ENCODE peak calls at places on chromosomes 6 and 20, in nine cellular contexts. One of them, this sample, is unnamed.

GRCh38 chr6:76840025-76840745 is 623.1 kb downstream of the HTR1B start:
- DNase-seq in right lobe of liver: no peak
- DNase-seq in heart right ventricle: no peak
- DNase-seq in lower lobe of right lung: no peak
- DNase-seq in fibroblast of lung: no peak
- DNase-seq in astrocyte: no peak
- DNase-seq in NT2/D1: no peak
- DNase-seq in IMR-90: no peak
- DNase-seq in kidney: no peak
- DNase-seq in this sample: no peak

GRCh38 chr6:36784379-36784636 is 54.9 kb downstream of the CPNE5 start:
- DNase-seq in IMR-90: no peak
- DNase-seq in right lobe of liver: no peak
- DNase-seq in lower lobe of right lung: no peak
- DNase-seq in NT2/D1: no peak
- DNase-seq in heart right ventricle: no peak
- DNase-seq in fibroblast of lung: no peak
- DNase-seq in kidney: no peak
- DNase-seq in astrocyte: no peak
- DNase-seq in this sample: no peak

GRCh38 chr6:81940451-81940850 is 188.0 kb upstream of the TENT5A start:
- DNase-seq in IMR-90: peak; percentile 22
- DNase-seq in right lobe of liver: no peak
- DNase-seq in lower lobe of right lung: no peak
- DNase-seq in fibroblast of lung: no peak
- DNase-seq in NT2/D1: no peak
- DNase-seq in astrocyte: peak; percentile 58
- DNase-seq in kidney: no peak
- DNase-seq in heart right ventricle: no peak
- DNase-seq in this sample: no peak

GRCh38 chr20:44701116-44701865 is 13.9 kb upstream of the CCN5 start:
- DNase-seq in fibroblast of lung: peak; percentile 74
- DNase-seq in right lobe of liver: no peak
- DNase-seq in IMR-90: peak; percentile 19
- DNase-seq in astrocyte: no peak
- DNase-seq in kidney: peak; percentile 79
- DNase-seq in lower lobe of right lung: no peak
- DNase-seq in NT2/D1: no peak
- DNase-seq in heart right ventricle: no peak
- DNase-seq in this sample: no peak

GRCh38 chr6:17311595-17312311 is 30.6 kb downstream of the RBM24 start:
- DNase-seq in NT2/D1: no peak
- DNase-seq in right lobe of liver: peak; percentile 41
- DNase-seq in astrocyte: no peak
- DNase-seq in heart right ventricle: peak; percentile 34
- DNase-seq in lower lobe of right lung: no peak
- DNase-seq in fibroblast of lung: peak; percentile 64
- DNase-seq in kidney: no peak
- DNase-seq in IMR-90: peak; percentile 71
- DNase-seq in this sample: no peak

GRCh38 chr20:40688129-40689099 is 622 bp downstream of the MAFB start:
- DNase-seq in kidney: peak; percentile 85
- DNase-seq in NT2/D1: no peak
- DNase-seq in heart right ventricle: no peak
- DNase-seq in IMR-90: peak; percentile 1
- DNase-seq in fibroblast of lung: peak; percentile 47
- DNase-seq in astrocyte: peak; percentile 27
- DNase-seq in lower lobe of right lung: peak; percentile 66
- DNase-seq in right lobe of liver: peak; percentile 54
- DNase-seq in this sample: peak; percentile 44

GRCh38 chr6:116682334-116682712 is 1.3 kb downstream of the KPNA5 start:
- DNase-seq in fibroblast of lung: peak; percentile 81
- DNase-seq in kidney: no peak
- DNase-seq in IMR-90: peak; percentile 55
- DNase-seq in lower lobe of right lung: no peak
- DNase-seq in astrocyte: peak; percentile 57
- DNase-seq in right lobe of liver: no peak
- DNase-seq in heart right ventricle: no peak
- DNase-seq in NT2/D1: no peak
- DNase-seq in this sample: peak; percentile 35

GRCh38 chr20:18698735-18699380 is 111.0 kb downstream of the DTD1 start:
- DNase-seq in IMR-90: no peak
- DNase-seq in lower lobe of right lung: no peak
- DNase-seq in astrocyte: no peak
- DNase-seq in heart right ventricle: no peak
- DNase-seq in NT2/D1: no peak
- DNase-seq in right lobe of liver: no peak
- DNase-seq in fibroblast of lung: no peak
- DNase-seq in kidney: no peak
- DNase-seq in this sample: no peak

GRCh38 chr6:15427360-15428070 is 181.6 kb downstream of the JARID2 start:
- DNase-seq in NT2/D1: no peak
- DNase-seq in right lobe of liver: no peak
- DNase-seq in kidney: no peak
- DNase-seq in fibroblast of lung: peak; percentile 56
- DNase-seq in lower lobe of right lung: no peak
- DNase-seq in IMR-90: peak; percentile 62
- DNase-seq in heart right ventricle: peak; percentile 33
- DNase-seq in astrocyte: no peak
- DNase-seq in this sample: no peak

GRCh38 chr6:101458341-101458740 is 64.8 kb downstream of the GRIK2 start:
- DNase-seq in IMR-90: peak; percentile 40
- DNase-seq in NT2/D1: no peak
- DNase-seq in right lobe of liver: no peak
- DNase-seq in heart right ventricle: no peak
- DNase-seq in fibroblast of lung: no peak
- DNase-seq in astrocyte: peak; percentile 10
- DNase-seq in kidney: peak; percentile 36
- DNase-seq in lower lobe of right lung: no peak
- DNase-seq in this sample: peak; percentile 49

GRCh38 chr6:136014454-136015421 is 163.2 kb downstream of the PDE7B start:
- DNase-seq in astrocyte: peak; percentile 100
- DNase-seq in kidney: no peak
- DNase-seq in right lobe of liver: no peak
- DNase-seq in fibroblast of lung: peak; percentile 100
- DNase-seq in IMR-90: peak; percentile 100
- DNase-seq in lower lobe of right lung: no peak
- DNase-seq in heart right ventricle: peak; percentile 63
- DNase-seq in NT2/D1: no peak
- DNase-seq in this sample: peak; percentile 79

GRCh38 chr6:42200035-42200434 is 5.3 kb upstream of the GUCA1B start:
- DNase-seq in kidney: no peak
- DNase-seq in IMR-90: peak; percentile 99
- DNase-seq in NT2/D1: no peak
- DNase-seq in fibroblast of lung: peak; percentile 99
- DNase-seq in lower lobe of right lung: no peak
- DNase-seq in astrocyte: peak; percentile 95
- DNase-seq in heart right ventricle: no peak
- DNase-seq in right lobe of liver: no peak
- DNase-seq in this sample: no peak

GRCh38 chr6:33623895-33624381 is 2.8 kb downstream of the ITPR3 start:
- DNase-seq in right lobe of liver: no peak
- DNase-seq in astrocyte: no peak
- DNase-seq in kidney: peak; percentile 6
- DNase-seq in fibroblast of lung: no peak
- DNase-seq in heart right ventricle: no peak
- DNase-seq in IMR-90: no peak
- DNase-seq in NT2/D1: no peak
- DNase-seq in lower lobe of right lung: no peak
- DNase-seq in this sample: peak; percentile 73

GRCh38 chr6:89433637-89434499 is 916 bp downstream of the ANKRD6 start:
- DNase-seq in fibroblast of lung: no peak
- DNase-seq in IMR-90: no peak
- DNase-seq in NT2/D1: no peak
- DNase-seq in lower lobe of right lung: peak; percentile 54
- DNase-seq in heart right ventricle: peak; percentile 10
- DNase-seq in kidney: peak; percentile 78
- DNase-seq in right lobe of liver: peak; percentile 32
- DNase-seq in astrocyte: no peak
- DNase-seq in this sample: peak; percentile 58

GRCh38 chr6:44052419-44053011 is 74.7 kb downstream of the MRPL14 start:
- DNase-seq in NT2/D1: no peak
- DNase-seq in right lobe of liver: peak; percentile 58
- DNase-seq in kidney: peak; percentile 66
- DNase-seq in heart right ventricle: no peak
- DNase-seq in lower lobe of right lung: peak; percentile 62
- DNase-seq in astrocyte: peak; percentile 47
- DNase-seq in fibroblast of lung: peak; percentile 78
- DNase-seq in IMR-90: peak; percentile 80
- DNase-seq in this sample: no peak

GRCh38 chr6:72817208-72817607 is 195.3 kb downstream of the KCNQ5 start:
- DNase-seq in heart right ventricle: no peak
- DNase-seq in lower lobe of right lung: no peak
- DNase-seq in IMR-90: no peak
- DNase-seq in right lobe of liver: no peak
- DNase-seq in kidney: no peak
- DNase-seq in astrocyte: no peak
- DNase-seq in fibroblast of lung: no peak
- DNase-seq in NT2/D1: no peak
- DNase-seq in this sample: no peak

GRCh38 chr6:99905209-99906106 is 88.6 kb downstream of the MCHR2 start:
- DNase-seq in astrocyte: peak; percentile 19
- DNase-seq in fibroblast of lung: peak; percentile 33
- DNase-seq in NT2/D1: peak; percentile 15
- DNase-seq in lower lobe of right lung: no peak
- DNase-seq in IMR-90: peak; percentile 56
- DNase-seq in heart right ventricle: no peak
- DNase-seq in right lobe of liver: no peak
- DNase-seq in kidney: no peak
- DNase-seq in this sample: peak; percentile 74

GRCh38 chr20:2544211-2544610 is 7.8 kb downstream of the TMC2 start:
- DNase-seq in IMR-90: peak; percentile 7
- DNase-seq in kidney: no peak
- DNase-seq in heart right ventricle: no peak
- DNase-seq in right lobe of liver: no peak
- DNase-seq in NT2/D1: no peak
- DNase-seq in lower lobe of right lung: no peak
- DNase-seq in fibroblast of lung: no peak
- DNase-seq in astrocyte: no peak
- DNase-seq in this sample: no peak

GRCh38 chr6:73177221-73177944 is 47.9 kb downstream of the KHDC1L start:
- DNase-seq in heart right ventricle: no peak
- DNase-seq in NT2/D1: no peak
- DNase-seq in kidney: no peak
- DNase-seq in fibroblast of lung: no peak
- DNase-seq in IMR-90: no peak
- DNase-seq in astrocyte: no peak
- DNase-seq in lower lobe of right lung: no peak
- DNase-seq in right lobe of liver: no peak
- DNase-seq in this sample: no peak

GRCh38 chr6:105759946-105760345 is 326.2 kb upstream of the PRDM1 start:
- DNase-seq in astrocyte: peak; percentile 94
- DNase-seq in NT2/D1: no peak
- DNase-seq in fibroblast of lung: peak; percentile 69
- DNase-seq in kidney: no peak
- DNase-seq in right lobe of liver: no peak
- DNase-seq in heart right ventricle: no peak
- DNase-seq in IMR-90: peak; percentile 95
- DNase-seq in lower lobe of right lung: no peak
- DNase-seq in this sample: no peak

DNA sequence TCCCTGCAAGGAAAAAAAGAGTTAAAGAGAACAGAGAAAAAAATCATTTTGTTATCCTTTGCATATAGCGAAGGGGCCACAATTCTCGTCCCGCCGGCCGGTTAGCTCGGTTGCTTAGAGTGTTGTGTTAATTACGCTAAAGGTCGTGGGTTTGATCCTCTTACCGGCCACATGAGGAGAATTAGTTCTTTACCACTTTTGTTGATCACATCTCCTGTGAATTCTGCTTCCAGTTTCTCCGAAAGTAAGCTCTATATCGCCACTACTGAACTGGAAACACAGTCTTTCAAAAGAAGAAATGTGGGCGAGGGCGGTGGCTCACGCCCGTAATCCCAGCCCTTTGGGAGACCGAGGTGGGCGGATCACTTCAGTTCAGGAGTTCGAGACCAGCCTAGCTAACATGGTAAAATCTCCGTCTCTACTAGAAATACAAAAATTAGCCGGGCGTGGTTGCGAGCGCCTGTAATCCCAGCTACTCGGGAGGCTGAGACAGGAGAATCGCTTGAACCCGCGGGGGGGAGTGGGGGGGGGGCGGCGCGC is 13.4 kb downstream of the PRSS16 start:
- DNase-seq in astrocyte: no peak
- DNase-seq in heart right ventricle: no peak
- DNase-seq in NT2/D1: no peak
- DNase-seq in fibroblast of lung: no peak
- DNase-seq in lower lobe of right lung: no peak
- DNase-seq in kidney: no peak
- DNase-seq in right lobe of liver: no peak
- DNase-seq in IMR-90: no peak
- DNase-seq in this sample: no peak
- H3K4me1 ChIP-seq in astrocyte: no peaks in the 10 kb centered on the region
- H3K4me1 ChIP-seq in heart right ventricle: no peaks in the 10 kb centered on the region
- H3K4me1 ChIP-seq in NT2/D1: no peaks in the 10 kb centered on the region
- H3K4me1 ChIP-seq in fibroblast of lung: no peaks in the 10 kb centered on the region
- H3K4me1 ChIP-seq in lower lobe of right lung: no peaks in the 10 kb centered on the region
- H3K4me1 ChIP-seq in kidney: no peaks in the 10 kb centered on the region
- H3K4me1 ChIP-seq in right lobe of liver: no peaks in the 10 kb centered on the region
- H3K4me1 ChIP-seq in IMR-90: no peaks in the 10 kb centered on the region
- H3K4me1 ChIP-seq in this sample: no peaks in the 10 kb centered on the region

DNA sequence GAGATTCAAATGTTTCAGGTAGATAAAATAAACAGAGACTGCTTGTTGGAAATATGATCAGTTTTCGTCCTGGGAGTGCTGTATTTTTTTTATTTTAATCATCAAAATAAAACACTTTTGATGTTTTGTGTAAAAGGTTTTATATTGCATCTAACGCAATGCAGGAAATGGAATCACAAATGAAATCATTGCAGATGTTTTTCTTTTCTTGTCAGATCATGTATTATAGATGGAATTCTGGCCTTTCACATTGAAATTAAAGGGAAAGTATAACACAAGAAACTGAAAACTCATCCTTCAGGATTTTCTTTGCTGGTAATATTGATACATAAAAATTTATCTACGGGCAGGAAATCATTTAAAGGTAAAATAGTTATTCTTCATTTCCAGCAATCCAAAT is 482.1 kb upstream of the MANEA start:
- DNase-seq in IMR-90: peak; percentile 25
- DNase-seq in astrocyte: no peak
- DNase-seq in fibroblast of lung: peak; percentile 58
- DNase-seq in kidney: no peak
- DNase-seq in NT2/D1: no peak
- DNase-seq in heart right ventricle: no peak
- DNase-seq in right lobe of liver: no peak
- DNase-seq in lower lobe of right lung: no peak
- DNase-seq in this sample: no peak
- H3K4me1 ChIP-seq in IMR-90: no peaks in the 10 kb centered on the region
- H3K4me1 ChIP-seq in astrocyte: peaks cover 11% of the 10 kb centered on the region
- H3K4me1 ChIP-seq in fibroblast of lung: no peaks in the 10 kb centered on the region
- H3K4me1 ChIP-seq in kidney: no peaks in the 10 kb centered on the region
- H3K4me1 ChIP-seq in NT2/D1: no peaks in the 10 kb centered on the region
- H3K4me1 ChIP-seq in heart right ventricle: no peaks in the 10 kb centered on the region
- H3K4me1 ChIP-seq in right lobe of liver: no peaks in the 10 kb centered on the region
- H3K4me1 ChIP-seq in lower lobe of right lung: no peaks in the 10 kb centered on the region
- H3K4me1 ChIP-seq in this sample: peaks cover 19% of the 10 kb centered on the region

GRCh38 chr20:62032606-62033368 is 32.9 kb downstream of the TAF4 start:
- DNase-seq in heart right ventricle: no peak
- DNase-seq in fibroblast of lung: peak; percentile 27
- DNase-seq in lower lobe of right lung: no peak
- DNase-seq in IMR-90: no peak
- DNase-seq in astrocyte: no peak
- DNase-seq in kidney: peak; percentile 42
- DNase-seq in NT2/D1: no peak
- DNase-seq in right lobe of liver: no peak
- DNase-seq in this sample: no peak
- H3K4me1 ChIP-seq in heart right ventricle: peaks cover 23% of the 10 kb centered on the region
- H3K4me1 ChIP-seq in fibroblast of lung: no peaks in the 10 kb centered on the region
- H3K4me1 ChIP-seq in lower lobe of right lung: peaks cover 12% of the 10 kb centered on the region
- H3K4me1 ChIP-seq in IMR-90: peaks cover 10% of the 10 kb centered on the region
- H3K4me1 ChIP-seq in astrocyte: no peaks in the 10 kb centered on the region
- H3K4me1 ChIP-seq in kidney: peaks cover 9% of the 10 kb centered on the region
- H3K4me1 ChIP-seq in NT2/D1: peaks cover 18% of the 10 kb centered on the region
- H3K4me1 ChIP-seq in right lobe of liver: peaks cover 4% of the 10 kb centered on the region
- H3K4me1 ChIP-seq in this sample: no peaks in the 10 kb centered on the region

GRCh38 chr20:37810027-37810426 is 92.9 kb upstream of the VSTM2L start:
- DNase-seq in kidney: no peak
- DNase-seq in right lobe of liver: no peak
- DNase-seq in astrocyte: no peak
- DNase-seq in lower lobe of right lung: no peak
- DNase-seq in fibroblast of lung: no peak
- DNase-seq in heart right ventricle: no peak
- DNase-seq in IMR-90: no peak
- DNase-seq in NT2/D1: no peak
- DNase-seq in this sample: no peak
- H3K4me1 ChIP-seq in kidney: no peaks in the 10 kb centered on the region
- H3K4me1 ChIP-seq in right lobe of liver: peaks cover 1% of the 10 kb centered on the region
- H3K4me1 ChIP-seq in astrocyte: no peaks in the 10 kb centered on the region
- H3K4me1 ChIP-seq in lower lobe of right lung: peaks cover 7% of the 10 kb centered on the region
- H3K4me1 ChIP-seq in fibroblast of lung: no peaks in the 10 kb centered on the region
- H3K4me1 ChIP-seq in heart right ventricle: no peaks in the 10 kb centered on the region
- H3K4me1 ChIP-seq in IMR-90: no peaks in the 10 kb centered on the region
- H3K4me1 ChIP-seq in NT2/D1: peaks cover 5% of the 10 kb centered on the region
- H3K4me1 ChIP-seq in this sample: no peaks in the 10 kb centered on the region

This sample was measured in A673.